ENCODE peak calls at places on chromosomes 12 and 14, in nine cellular contexts. S, B, F, O, N, J, P, Y and V are unnamed samples.

GRCh38 chr14:103078420-103078749 is 5.6 kb upstream of the LBHD2 start:
- DNase-seq in N (peak), J (no peak), S (peak), P (peak), Y (peak), O (peak), B (peak), F (peak), V (peak)

GRCh38 chr12:62813031-62813829 is 121.7 kb downstream of the PPM1H start:
- DNase-seq in F (peak), N (peak), S (peak), B (peak), O (peak), P (peak), Y (peak), J (no peak), V (peak)

GRCh38 chr12:57027011-57027804 is 10.9 kb upstream of the TAC3 start:
- DNase-seq in F (no peak), N (no peak), J (no peak), S (no peak), P (no peak), O (no peak), Y (no peak), B (no peak), V (no peak)

GRCh38 chr14:99163446-99163845 is 108.6 kb downstream of the BCL11B start:
- DNase-seq in N (no peak), O (no peak), J (no peak), P (no peak), B (no peak), Y (no peak), F (no peak), S (no peak), V (no peak)

GRCh38 chr12:50557421-50557820 is 52.6 kb downstream of the DIP2B start:
- DNase-seq in O (no peak), N (no peak), B (no peak), F (no peak), S (no peak), P (no peak), J (no peak), Y (no peak), V (no peak)

GRCh38 chr14:67759916-67760315 is 56.5 kb downstream of the ZFYVE26 start:
- DNase-seq in F (no peak), J (no peak), B (no peak), P (no peak), S (no peak), N (no peak), Y (no peak), O (no peak), V (no peak)

GRCh38 chr12:85920324-85920947 is 46.3 kb downstream of the NTS start:
- DNase-seq in Y (peak), N (no peak), B (peak), O (peak), P (no peak), S (no peak), F (no peak), J (no peak), V (peak)

GRCh38 chr14:56892959-56893358 is 82.7 kb upstream of the OTX2 start:
- DNase-seq in J (no peak), P (no peak), Y (no peak), O (no peak), N (no peak), S (no peak), F (no peak), B (no peak), V (no peak)

GRCh38 chr14:74906923-74907620 is 16.0 kb downstream of the RPS6KL1 start:
- DNase-seq in P (no peak), O (no peak), N (no peak), Y (no peak), J (no peak), F (no peak), S (no peak), B (no peak), V (no peak)

GRCh38 chr12:120775862-120776552 is 50.4 kb downstream of the ACADS start:
- DNase-seq in B (no peak), Y (no peak), P (no peak), N (no peak), O (no peak), F (no peak), S (no peak), J (no peak), V (no peak)

GRCh38 chr14:21846227-21846885 is 172.7 kb upstream of the OR4E1 start:
- DNase-seq in F (peak), S (peak), Y (no peak), N (no peak), O (peak), P (no peak), B (no peak), J (no peak), V (peak)

GRCh38 chr12:3420693-3421092 is 70.3 kb upstream of the PRMT8 start:
- DNase-seq in B (no peak), N (no peak), S (no peak), Y (no peak), O (no peak), P (no peak), J (no peak), F (no peak), V (no peak)

GRCh38 chr14:37247777-37248461 is 50.2 kb downstream of the MIPOL1 start:
- DNase-seq in B (no peak), F (no peak), S (no peak), Y (no peak), N (no peak), O (no peak), P (no peak), J (no peak), V (no peak)

GRCh38 chr14:69711471-69712216 is 55.3 kb upstream of the SRSF5 start:
- DNase-seq in S (no peak), B (no peak), O (no peak), F (no peak), P (peak), N (no peak), J (no peak), Y (no peak), V (no peak)

GRCh38 chr12:59689776-59690175 is 93.9 kb downstream of the SLC16A7 start:
- DNase-seq in S (no peak), F (no peak), Y (no peak), B (no peak), J (no peak), O (no peak), N (no peak), P (no peak), V (no peak)

GRCh38 chr12:72141381-72141780 is 130.8 kb upstream of the TRHDE start:
- DNase-seq in O (peak), N (no peak), J (no peak), Y (peak), F (no peak), P (no peak), S (no peak), B (peak), V (peak)

GRCh38 chr12:64042901-64043300 is 179.2 kb downstream of the KICS2 start:
- DNase-seq in O (no peak), N (no peak), B (no peak), Y (no peak), J (no peak), P (no peak), S (no peak), F (no peak), V (no peak)

GRCh38 chr12:46401703-46402102 is 29.1 kb upstream of the SLC38A2 start:
- DNase-seq in N (peak), Y (no peak), O (no peak), S (no peak), J (no peak), F (no peak), B (no peak), P (peak), V (no peak)

DNA sequence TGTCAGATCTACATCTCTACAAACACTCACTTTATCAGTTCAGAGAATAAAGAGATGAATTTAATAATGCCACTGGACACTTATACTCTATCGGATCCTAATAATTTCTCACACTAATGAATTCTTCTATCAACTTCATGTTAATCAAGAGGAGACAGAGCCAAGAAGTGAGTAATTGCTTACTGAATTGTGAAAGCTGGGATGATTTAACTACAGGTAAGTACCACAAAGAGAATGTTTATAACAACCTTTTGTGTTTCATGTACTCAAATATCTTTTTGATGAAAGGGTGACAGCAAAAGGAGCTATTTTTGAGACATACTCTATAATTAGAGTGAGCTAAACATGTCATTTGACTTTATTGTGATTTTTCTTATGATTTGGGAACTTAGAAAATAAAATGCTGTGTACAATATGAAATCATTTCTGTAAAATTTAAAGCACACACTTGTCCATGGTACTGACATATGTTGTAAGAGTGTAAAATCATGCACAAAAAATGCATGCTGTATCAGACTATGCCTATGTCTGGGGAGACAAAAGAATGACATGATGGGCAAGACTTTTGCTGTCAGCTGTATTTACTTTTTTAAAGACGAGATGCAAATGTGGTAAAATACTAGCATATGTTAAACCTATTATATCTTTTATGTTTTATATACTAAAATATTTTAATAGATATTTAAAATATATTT is 361.2 kb downstream of the CCER1 start:
- DNase-seq in F (no peak), J (no peak), O (no peak), S (no peak), N (no peak), Y (no peak), P (no peak), B (no peak), V (no peak)
- TF ChIP-seq CTCF in F (no peak), J (no peak), O (no peak), S (no peak), N (no peak), Y (no peak), P (no peak), B (no peak), V (no peak)

GRCh38 chr12:52171950-52172512 is 19.8 kb downstream of the KRT80 start:
- DNase-seq in O (no peak), B (no peak), N (no peak), P (no peak), Y (no peak), S (peak), F (peak), J (no peak), V (no peak)
- TF ChIP-seq CTCF in O (peak), B (peak), N (no peak), P (no peak), Y (peak), S (no peak), F (peak), J (no peak), V (peak)

DNA sequence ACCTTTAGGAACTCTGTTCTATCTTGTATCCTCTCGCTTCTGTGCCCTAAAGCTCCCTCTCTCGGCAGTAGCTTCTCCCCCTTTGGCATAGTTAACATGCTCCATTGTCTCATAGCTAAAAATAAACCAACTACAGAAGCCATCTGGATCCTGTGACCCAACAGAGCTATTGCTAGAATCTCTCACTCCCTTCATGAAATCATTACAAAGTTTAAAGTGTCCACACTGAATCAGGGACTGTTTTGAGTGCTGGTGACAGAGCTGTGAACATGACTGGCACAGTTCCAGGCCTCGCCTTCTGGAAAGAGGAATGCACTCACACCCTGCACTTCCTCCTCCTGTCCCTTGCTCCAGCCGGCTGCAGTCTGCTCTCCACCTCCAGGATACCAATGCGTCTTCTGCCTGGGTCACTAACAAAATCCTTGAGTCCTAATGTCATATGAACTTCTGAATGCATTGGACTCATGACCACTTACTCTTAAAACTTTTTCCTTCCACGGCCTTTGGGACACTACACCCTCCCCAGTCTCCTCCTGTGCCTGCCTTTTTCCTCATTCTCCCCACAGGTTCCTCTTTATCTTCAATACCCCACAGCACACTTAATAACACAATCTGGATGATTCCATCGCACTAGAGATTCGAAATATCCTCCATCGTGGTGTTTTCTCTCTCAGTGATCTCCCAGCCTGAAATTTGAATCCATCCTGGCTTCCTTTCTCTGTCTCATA is 13.2 kb downstream of the PLBD1 start:
- DNase-seq in N (peak), F (no peak), P (peak), J (no peak), O (no peak), S (peak), Y (peak), B (no peak), V (no peak)
- TF ChIP-seq CTCF in N (peak), F (no peak), P (no peak), J (no peak), O (no peak), S (no peak), Y (peak), B (no peak), V (no peak)

GRCh38 chr14:51487848-51488247 is 163.9 kb upstream of the FRMD6 start:
- DNase-seq in S (no peak), N (no peak), Y (no peak), P (no peak), J (no peak), F (no peak), B (no peak), O (no peak), V (no peak)
- TF ChIP-seq CTCF in S (no peak), N (no peak), Y (no peak), P (no peak), J (no peak), F (no peak), B (no peak), O (no peak), V (no peak)

GRCh38 chr12:84043355-84043754 is 869.2 kb downstream of the SLC6A15 start:
- DNase-seq in P (no peak), N (no peak), S (peak), F (no peak), B (no peak), J (no peak), O (no peak), Y (no peak), V (no peak)
- TF ChIP-seq CTCF in P (no peak), N (no peak), S (no peak), F (no peak), B (no peak), J (no peak), O (no peak), Y (no peak), V (no peak)

DNA sequence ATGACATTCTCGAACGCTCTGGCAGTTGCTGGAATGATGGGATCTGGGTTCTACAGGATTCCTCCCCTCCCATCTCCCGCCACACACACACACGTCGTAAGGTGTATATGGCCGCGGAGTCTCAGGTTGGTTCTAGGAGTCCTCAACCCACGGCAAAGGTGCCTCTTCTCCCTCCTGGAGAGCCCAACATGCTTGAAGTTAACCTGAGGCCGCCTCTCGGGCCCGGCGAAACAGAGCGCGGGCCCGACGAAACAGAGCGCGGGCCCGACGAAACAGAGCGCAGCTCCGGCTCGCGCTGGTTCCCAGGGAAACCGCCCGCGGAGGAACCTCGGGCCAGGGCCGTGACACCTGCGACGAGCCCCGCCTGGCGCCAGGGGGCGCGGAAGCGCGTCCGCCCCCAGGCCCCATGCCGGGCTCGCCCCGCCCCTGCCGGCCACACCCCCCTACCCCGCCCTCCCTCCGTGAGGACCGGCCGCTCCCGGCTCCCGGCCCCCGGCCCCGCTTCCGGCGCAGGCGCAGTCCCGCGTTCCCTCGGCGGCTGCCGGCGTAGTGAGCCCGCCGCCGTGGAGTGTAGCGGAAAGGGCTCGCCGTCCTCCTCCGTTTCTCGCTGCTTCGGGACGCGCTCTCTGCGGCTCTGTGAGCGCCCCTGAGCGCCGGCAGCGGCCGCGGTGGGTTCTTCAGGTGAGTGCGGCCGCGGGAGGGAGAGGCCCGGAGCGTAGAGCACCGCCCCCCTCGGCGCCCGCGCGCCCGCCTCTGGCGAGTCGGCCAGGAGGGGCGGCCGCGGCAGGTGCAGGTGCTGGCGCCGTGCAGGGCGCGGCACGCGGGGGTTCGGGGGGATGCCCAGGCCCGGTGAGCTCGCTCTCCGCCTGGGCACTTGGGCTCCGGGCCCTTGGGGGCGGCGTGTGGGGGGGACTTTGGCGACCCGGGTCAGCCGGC is at the start of gene RAB3IP:
- DNase-seq in N (peak), S (peak), P (peak), F (peak), Y (peak), B (peak), J (no peak), O (peak), V (peak)
- TF ChIP-seq CTCF in N (peak), S (peak), P (peak), F (peak), Y (no peak), B (peak), J (peak), O (peak), V (peak)

DNA sequence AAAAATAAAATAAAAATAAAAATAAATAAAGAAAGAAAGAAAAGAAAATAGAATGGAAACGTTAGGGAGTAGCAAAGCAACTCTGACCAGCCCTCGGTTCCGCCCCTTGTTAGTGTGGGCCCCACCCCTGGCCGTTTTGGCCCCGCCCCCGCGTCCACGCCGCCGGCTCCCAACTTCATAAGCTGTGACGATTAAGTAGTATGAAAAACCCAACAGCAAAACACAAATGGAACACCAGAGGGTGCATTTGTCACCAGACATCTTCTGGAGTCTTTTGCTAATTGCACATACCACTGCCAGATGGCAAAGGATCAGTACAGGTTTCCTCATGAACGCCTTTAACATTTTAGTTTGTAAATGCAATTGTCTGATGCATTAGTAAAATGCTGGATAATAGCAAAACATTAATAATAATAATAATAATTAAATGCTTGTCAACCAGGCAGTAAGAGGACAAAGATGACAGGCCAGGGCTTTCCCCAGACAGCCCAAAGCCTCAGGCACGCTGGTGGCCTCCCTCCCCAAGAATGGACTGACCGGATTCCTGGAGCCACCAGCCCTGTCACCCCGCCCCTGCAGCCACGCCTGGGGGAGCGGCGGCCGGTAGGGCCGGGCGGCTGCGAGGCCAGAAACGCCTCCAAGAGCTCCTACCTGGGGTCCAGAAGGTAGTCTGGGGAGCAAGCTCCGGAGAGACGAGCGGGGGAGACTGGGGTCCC is 23.6 kb downstream of the HSP90AA1 start:
- DNase-seq in N (peak), B (peak), Y (peak), F (peak), O (peak), J (no peak), S (peak), P (peak), V (peak)
- TF ChIP-seq CTCF in N (peak), B (peak), Y (peak), F (peak), O (peak), J (no peak), S (peak), P (peak), V (no peak)

GRCh38 chr14:77760381-77761204 is at the start of gene SNW1:
- DNase-seq in N (peak), S (peak), O (peak), Y (peak), P (peak), B (peak), F (peak), J (peak), V (peak)
- TF ChIP-seq CTCF in N (no peak), S (no peak), O (peak), Y (no peak), P (no peak), B (no peak), F (no peak), J (no peak), V (no peak)

GRCh38 chr12:106601031-106601430 is 18.2 kb downstream of the RFX4 start:
- DNase-seq in N (no peak), P (no peak), S (peak), Y (no peak), O (no peak), J (no peak), B (no peak), F (peak), V (no peak)
- TF ChIP-seq CTCF in N (no peak), P (no peak), S (no peak), Y (no peak), O (no peak), J (no peak), B (no peak), F (no peak), V (no peak)

DNA sequence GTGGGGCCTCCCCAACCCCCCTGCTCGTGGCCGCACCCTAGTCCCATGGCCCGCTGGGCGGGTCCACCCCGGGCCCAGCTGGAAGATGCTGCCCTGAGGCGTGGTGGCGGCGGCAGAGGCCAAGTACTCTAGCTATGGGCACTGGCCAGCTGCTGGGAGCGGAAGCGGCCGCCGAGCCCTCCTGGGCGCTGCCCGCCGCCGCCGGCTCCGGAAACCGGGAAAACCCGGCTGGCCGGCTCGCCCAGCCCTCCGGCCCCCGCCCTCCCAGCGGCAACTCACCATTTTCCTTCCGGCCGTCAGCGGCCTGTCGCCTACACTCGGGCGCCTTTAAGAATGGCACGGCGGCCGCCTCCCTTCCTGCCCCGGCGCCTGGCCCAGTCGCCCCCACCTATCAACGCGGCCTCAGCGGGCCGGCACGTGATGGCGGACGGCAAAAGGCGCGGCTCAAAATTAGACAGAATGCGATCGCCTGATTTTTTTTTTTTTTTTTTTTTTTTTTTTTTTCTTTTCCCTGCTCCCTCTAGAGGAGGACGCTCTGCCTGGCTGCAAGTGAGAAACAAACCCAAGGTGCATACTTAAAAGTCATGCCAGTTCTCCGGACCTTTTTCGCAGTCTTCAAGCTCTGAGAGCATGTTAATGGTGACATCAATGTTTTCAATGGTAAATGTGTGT is at the start of gene GMFB:
- DNase-seq in J (peak), N (peak), B (peak), S (peak), O (peak), P (peak), F (peak), Y (peak), V (peak)
- TF ChIP-seq CTCF in J (peak), N (peak), B (peak), S (no peak), O (peak), P (peak), F (no peak), Y (peak), V (peak)